ENCODE peak calls at places on chromosomes 16 and 17, in six cellular contexts. One of them, this sample, is unnamed. For H3K79me2, the result is how much of the 10 kb centered on the place peaks cover.

GRCh38 chr17:746181-746580 is 5.9 kb downstream of the GEMIN4 start:
- DNase-seq in neural progenitor cell: no peak
- DNase-seq in K562: no peak
- DNase-seq in DND-41: no peak
- DNase-seq in fibroblast of lung: no peak
- DNase-seq in HepG2: no peak
- DNase-seq in this sample: no peak

GRCh38 chr17:15409721-15410247 is 57.6 kb downstream of the CDRT4 start:
- DNase-seq in HepG2: no peak
- DNase-seq in neural progenitor cell: no peak
- DNase-seq in fibroblast of lung: peak
- DNase-seq in K562: no peak
- DNase-seq in DND-41: no peak
- DNase-seq in this sample: no peak

GRCh38 chr17:4329838-4330237 is 36.6 kb downstream of the UBE2G1 start:
- DNase-seq in DND-41: no peak
- DNase-seq in neural progenitor cell: no peak
- DNase-seq in fibroblast of lung: peak
- DNase-seq in K562: no peak
- DNase-seq in HepG2: no peak
- DNase-seq in this sample: no peak

GRCh38 chr16:4603624-4604170 is 11.0 kb downstream of the UBALD1 start:
- DNase-seq in HepG2: no peak
- DNase-seq in K562: no peak
- DNase-seq in DND-41: no peak
- DNase-seq in fibroblast of lung: no peak
- DNase-seq in neural progenitor cell: no peak
- DNase-seq in this sample: no peak

GRCh38 chr17:67212231-67212630 is 32.8 kb downstream of the HELZ start:
- DNase-seq in fibroblast of lung: peak
- DNase-seq in neural progenitor cell: no peak
- DNase-seq in K562: no peak
- DNase-seq in DND-41: no peak
- DNase-seq in HepG2: no peak
- DNase-seq in this sample: no peak

GRCh38 chr17:80147035-80147939 is at the start of gene EIF4A3:
- DNase-seq in DND-41: peak
- DNase-seq in HepG2: peak
- DNase-seq in K562: peak
- DNase-seq in neural progenitor cell: peak
- DNase-seq in fibroblast of lung: peak
- DNase-seq in this sample: peak

GRCh38 chr16:89981414-89981813 is 32.9 kb downstream of the DEF8 start:
- DNase-seq in K562: no peak
- DNase-seq in DND-41: no peak
- DNase-seq in HepG2: no peak
- DNase-seq in neural progenitor cell: no peak
- DNase-seq in fibroblast of lung: no peak
- DNase-seq in this sample: no peak

GRCh38 chr17:76371656-76372628 is 12.5 kb upstream of the SPHK1 start:
- DNase-seq in K562: no peak
- DNase-seq in HepG2: no peak
- DNase-seq in fibroblast of lung: peak
- DNase-seq in neural progenitor cell: no peak
- DNase-seq in DND-41: no peak
- DNase-seq in this sample: no peak

GRCh38 chr17:66276328-66276937 is 26.0 kb upstream of the PRKCA start:
- DNase-seq in K562: no peak
- DNase-seq in DND-41: no peak
- DNase-seq in HepG2: peak
- DNase-seq in neural progenitor cell: no peak
- DNase-seq in fibroblast of lung: peak
- DNase-seq in this sample: no peak

GRCh38 chr17:17792551-17793377 is 44.0 kb downstream of the SREBF1 start:
- DNase-seq in HepG2: no peak
- DNase-seq in neural progenitor cell: peak
- DNase-seq in K562: peak
- DNase-seq in fibroblast of lung: peak
- DNase-seq in DND-41: peak
- DNase-seq in this sample: peak

GRCh38 chr17:27601069-27601974 is 29.7 kb upstream of the LGALS9 start:
- DNase-seq in DND-41: peak
- DNase-seq in fibroblast of lung: peak
- DNase-seq in HepG2: peak
- DNase-seq in neural progenitor cell: peak
- DNase-seq in K562: peak
- DNase-seq in this sample: peak

GRCh38 chr17:61221597-61222471 is 177.8 kb upstream of the TBX2 start:
- DNase-seq in fibroblast of lung: no peak
- DNase-seq in neural progenitor cell: no peak
- DNase-seq in K562: no peak
- DNase-seq in HepG2: no peak
- DNase-seq in DND-41: peak
- DNase-seq in this sample: no peak

GRCh38 chr17:76793775-76794174 is 55.9 kb downstream of the MFSD11 start:
- DNase-seq in DND-41: peak
- DNase-seq in K562: peak
- DNase-seq in neural progenitor cell: peak
- DNase-seq in HepG2: peak
- DNase-seq in fibroblast of lung: no peak
- DNase-seq in this sample: peak

GRCh38 chr16:20799599-20799998 is 6.7 kb downstream of the ERI2 start:
- DNase-seq in fibroblast of lung: peak
- DNase-seq in neural progenitor cell: peak
- DNase-seq in HepG2: peak
- DNase-seq in K562: peak
- DNase-seq in DND-41: no peak
- DNase-seq in this sample: peak

GRCh38 chr17:32265896-32266388 is 310 bp downstream of the RHBDL3 start:
- DNase-seq in fibroblast of lung: no peak
- DNase-seq in DND-41: no peak
- DNase-seq in HepG2: no peak
- DNase-seq in neural progenitor cell: no peak
- DNase-seq in K562: no peak
- DNase-seq in this sample: peak

GRCh38 chr16:49597796-49598195 is 224.2 kb downstream of the C16orf78 start:
- DNase-seq in HepG2: no peak
- DNase-seq in DND-41: no peak
- DNase-seq in K562: no peak
- DNase-seq in neural progenitor cell: no peak
- DNase-seq in fibroblast of lung: no peak
- DNase-seq in this sample: no peak

GRCh38 chr16:84329016-84329415 is 34.3 kb downstream of the WFDC1 start:
- DNase-seq in K562: no peak
- DNase-seq in DND-41: no peak
- DNase-seq in HepG2: no peak
- DNase-seq in neural progenitor cell: no peak
- DNase-seq in fibroblast of lung: no peak
- DNase-seq in this sample: no peak

GRCh38 chr17:30263552-30264333 is 28.0 kb downstream of the BLMH start:
- DNase-seq in fibroblast of lung: no peak
- DNase-seq in K562: no peak
- DNase-seq in DND-41: no peak
- DNase-seq in HepG2: no peak
- DNase-seq in neural progenitor cell: no peak
- DNase-seq in this sample: no peak

GRCh38 chr17:4004517-4005295 is 40.5 kb upstream of the ATP2A3 start:
- DNase-seq in DND-41: peak
- DNase-seq in K562: peak
- DNase-seq in HepG2: peak
- DNase-seq in fibroblast of lung: peak
- DNase-seq in neural progenitor cell: peak
- DNase-seq in this sample: peak

GRCh38 chr17:4881761-4882555 is 17.4 kb upstream of the C17orf107 start:
- DNase-seq in HepG2: peak
- DNase-seq in neural progenitor cell: peak
- DNase-seq in fibroblast of lung: peak
- DNase-seq in DND-41: peak
- DNase-seq in K562: peak
- DNase-seq in this sample: peak

GRCh38 chr17:10117581-10118001 is 80.8 kb downstream of the GAS7 start:
- DNase-seq in neural progenitor cell: no peak
- DNase-seq in HepG2: peak
- DNase-seq in DND-41: peak
- DNase-seq in fibroblast of lung: peak
- DNase-seq in K562: no peak
- DNase-seq in this sample: peak

DNA sequence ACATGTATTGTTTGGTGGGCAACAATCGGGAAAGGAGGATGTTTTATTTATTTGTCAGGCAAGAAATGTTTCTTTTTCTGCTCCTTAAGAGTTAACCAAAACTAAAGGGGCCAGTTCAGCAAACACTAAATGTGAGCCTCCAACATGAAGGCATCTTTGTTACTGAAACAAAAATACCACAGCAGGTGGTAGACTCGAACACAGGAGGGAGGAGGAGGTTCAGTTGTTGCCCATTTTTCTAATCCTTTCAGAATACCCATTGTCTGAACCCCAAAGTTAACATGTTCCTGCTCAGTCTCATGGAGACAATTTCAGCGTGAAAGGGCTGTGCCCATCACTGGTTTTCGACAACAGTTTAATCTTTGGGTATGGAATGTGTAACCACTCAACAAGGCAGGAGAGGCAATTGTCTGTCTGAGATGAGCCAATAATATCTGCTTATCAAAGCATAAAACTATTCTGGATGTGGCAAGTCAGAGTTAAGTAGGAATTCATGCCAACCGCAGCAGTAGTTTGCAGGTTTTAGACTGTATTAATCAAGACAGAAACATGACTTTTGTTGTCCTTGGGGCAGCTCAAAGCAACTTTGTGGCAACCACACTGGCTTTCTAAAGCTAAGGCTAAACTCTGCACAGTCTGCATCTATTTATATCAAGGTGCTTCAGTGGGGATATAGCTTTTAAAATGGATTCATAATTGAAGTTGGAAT is 211.7 kb downstream of the FTO start:
- DNase-seq in DND-41: no peak
- DNase-seq in neural progenitor cell: peak
- DNase-seq in fibroblast of lung: no peak
- DNase-seq in K562: no peak
- DNase-seq in HepG2: no peak
- DNase-seq in this sample: no peak
- H3K79me2 ChIP-seq in DND-41: under half
- H3K79me2 ChIP-seq in neural progenitor cell: under half
- H3K79me2 ChIP-seq in fibroblast of lung: under half
- H3K79me2 ChIP-seq in K562: under half
- H3K79me2 ChIP-seq in HepG2: under half
- H3K79me2 ChIP-seq in this sample: under half

GRCh38 chr17:39608142-39608541 is 422 bp upstream of the NEUROD2 start:
- DNase-seq in HepG2: no peak
- DNase-seq in K562: no peak
- DNase-seq in neural progenitor cell: no peak
- DNase-seq in DND-41: no peak
- DNase-seq in fibroblast of lung: no peak
- DNase-seq in this sample: no peak

GRCh38 chr17:39608601-39609000 is 881 bp upstream of the NEUROD2 start:
- DNase-seq in K562: no peak
- DNase-seq in HepG2: no peak
- DNase-seq in fibroblast of lung: no peak
- DNase-seq in DND-41: no peak
- DNase-seq in neural progenitor cell: no peak
- DNase-seq in this sample: no peak

GRCh38 chr17:39607851-39608130 is at the start of gene NEUROD2:
- DNase-seq in K562: no peak
- DNase-seq in neural progenitor cell: no peak
- DNase-seq in fibroblast of lung: no peak
- DNase-seq in HepG2: no peak
- DNase-seq in DND-41: no peak
- DNase-seq in this sample: no peak

GRCh38 chr17:39606434-39607056 is 1.2 kb downstream of the NEUROD2 start:
- DNase-seq in DND-41: no peak
- DNase-seq in neural progenitor cell: peak
- DNase-seq in fibroblast of lung: no peak
- DNase-seq in HepG2: no peak
- DNase-seq in K562: no peak
- DNase-seq in this sample: peak

DNA sequence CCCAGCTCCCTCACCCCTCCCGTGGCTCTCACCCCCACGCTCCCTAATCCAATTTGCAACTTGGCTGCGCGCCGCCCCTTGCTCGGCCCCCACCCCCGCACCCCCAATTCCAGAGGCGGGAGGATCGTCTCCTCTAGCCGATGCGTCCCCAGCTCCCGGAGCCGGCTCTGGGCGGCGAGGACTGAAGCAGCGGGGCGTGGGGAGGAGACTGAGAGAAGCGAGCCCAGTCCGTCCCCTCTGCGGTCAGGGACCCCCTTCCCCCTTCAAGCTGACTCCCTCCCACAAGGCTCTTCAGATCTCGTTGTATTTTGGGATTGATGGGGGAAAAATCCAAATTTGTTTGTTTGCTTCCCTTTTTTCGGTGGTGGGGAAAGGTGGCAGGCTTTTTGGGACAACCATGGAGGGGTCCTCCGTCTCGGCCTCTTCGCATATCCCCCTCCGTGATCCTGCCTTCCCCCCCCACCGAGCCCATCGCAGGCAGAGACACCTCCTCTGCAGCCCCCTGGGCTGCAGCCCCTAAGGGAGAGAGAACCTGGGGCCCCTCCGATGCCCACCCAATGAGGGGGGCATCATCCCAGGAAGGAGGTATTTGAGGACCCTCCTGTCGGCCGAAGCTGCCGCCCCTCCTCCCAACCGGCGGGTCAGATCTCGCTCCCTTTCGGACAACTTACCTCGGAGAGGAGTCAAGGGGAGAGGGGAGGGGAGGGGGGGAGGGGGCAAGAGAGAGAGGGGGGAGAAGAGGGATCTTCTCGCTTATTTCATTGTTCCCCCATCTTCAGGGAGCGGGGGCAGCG is 466 bp downstream of the NEUROD2 start:
- DNase-seq in fibroblast of lung: no peak
- DNase-seq in HepG2: no peak
- DNase-seq in K562: no peak
- DNase-seq in neural progenitor cell: peak
- DNase-seq in DND-41: no peak
- DNase-seq in this sample: peak
- TF ChIP-seq EZH2 in fibroblast of lung: peak
- TF ChIP-seq EZH2 in HepG2: peak
- TF ChIP-seq EZH2 in K562: no peak
- TF ChIP-seq EZH2 in neural progenitor cell: peak
- TF ChIP-seq EZH2 in DND-41: no peak
- TF ChIP-seq EZH2 in this sample: peak

GRCh38 chr16:81797443-81797842 is 18.4 kb downstream of the PLCG2 start:
- DNase-seq in HepG2: no peak
- DNase-seq in neural progenitor cell: no peak
- DNase-seq in K562: no peak
- DNase-seq in DND-41: no peak
- DNase-seq in fibroblast of lung: no peak
- DNase-seq in this sample: no peak
- H3K79me2 ChIP-seq in HepG2: under half
- H3K79me2 ChIP-seq in neural progenitor cell: under half
- H3K79me2 ChIP-seq in K562: under half
- H3K79me2 ChIP-seq in DND-41: under half
- H3K79me2 ChIP-seq in fibroblast of lung: under half
- H3K79me2 ChIP-seq in this sample: under half

DNA sequence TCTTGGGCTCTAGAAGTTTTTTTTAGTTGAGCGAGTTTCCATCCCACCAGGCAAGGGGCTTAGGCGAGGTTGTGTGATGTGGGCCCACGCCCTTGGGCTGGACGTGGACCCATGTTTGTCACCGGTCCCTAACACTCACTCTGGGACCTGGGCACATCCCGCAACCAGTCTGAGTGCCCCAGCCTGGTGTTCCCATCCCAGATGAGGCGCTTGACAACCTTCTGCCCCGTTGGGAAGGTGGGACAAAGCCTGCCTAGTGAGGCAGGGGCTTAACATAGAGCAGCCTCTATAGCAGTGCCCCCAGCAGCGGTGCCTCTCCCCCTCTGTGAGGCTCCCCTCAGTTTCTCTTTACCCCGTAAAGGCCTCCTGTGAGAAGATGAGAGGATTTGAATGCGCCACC is 22.5 kb downstream of the CMIP start:
- DNase-seq in K562: no peak
- DNase-seq in HepG2: no peak
- DNase-seq in fibroblast of lung: no peak
- DNase-seq in DND-41: no peak
- DNase-seq in neural progenitor cell: no peak
- DNase-seq in this sample: no peak
- TF ChIP-seq EZH2 in K562: no peak
- TF ChIP-seq EZH2 in HepG2: no peak
- TF ChIP-seq EZH2 in fibroblast of lung: no peak
- TF ChIP-seq EZH2 in DND-41: no peak
- TF ChIP-seq EZH2 in neural progenitor cell: no peak
- TF ChIP-seq EZH2 in this sample: no peak

This sample was measured in GM23338.